ENCODE peak calls at places on chromosomes 1 and 21, in six cellular contexts. W is vagina, T is tibial nerve, G is body of pancreas, S is psoas muscle, M is endodermal cell. C is an unnamed sample.
A peak's percentile ranks its signal among the peaks of the same experiment; 100 is the strongest.

GRCh38 chr1:144551107-144551542 is 41.6 kb upstream of the PPIAL4F start:
- DNase-seq in W (no peak), T (no peak), G (no peak), S (no peak), M (no peak), C (no peak)

GRCh38 chr1:187577625-187578024 is 748.9 kb downstream of the PLA2G4A start:
- DNase-seq in W (no peak), T (no peak), G (no peak), S (no peak), M (no peak), C (no peak)

GRCh38 chr1:214233856-214234634 is 46.9 kb upstream of the SMYD2 start:
- DNase-seq in W (no peak), T (no peak), G (no peak), S (no peak), M (no peak), C (no peak)

GRCh38 chr1:158118713-158119402 is 61.8 kb upstream of the CD1D start:
- DNase-seq in W (no peak), T (no peak), G (no peak), S (no peak), M (peak; percentile 44), C (no peak)

GRCh38 chr1:202854787-202855186 is 34.2 kb downstream of the RABIF start:
- DNase-seq in W (no peak), T (no peak), G (no peak), S (no peak), M (no peak), C (no peak)

GRCh38 chr1:152410028-152410427 is 4.0 kb downstream of the CRNN start:
- DNase-seq in W (no peak), T (no peak), G (no peak), S (no peak), M (no peak), C (no peak)

GRCh38 chr21:46113497-46114176 is 15.7 kb downstream of the COL6A2 start:
- DNase-seq in W (no peak), T (peak; percentile 3), G (peak; percentile 7), S (no peak), M (no peak), C (no peak)

GRCh38 chr1:26938659-26939025 is 17.1 kb downstream of the NUDC start:
- DNase-seq in W (no peak), T (no peak), G (no peak), S (no peak), M (no peak), C (no peak)

GRCh38 chr1:214146523-214146922 is 134.4 kb upstream of the SMYD2 start:
- DNase-seq in W (no peak), T (no peak), G (peak; percentile 30), S (no peak), M (no peak), C (no peak)

GRCh38 chr1:159763686-159764085 is 17.1 kb upstream of the DUSP23 start:
- DNase-seq in W (no peak), T (no peak), G (no peak), S (no peak), M (no peak), C (no peak)
- H3K4me1 ChIP-seq in W (no peaks in the 10 kb centered on the region), T (no peaks in the 10 kb centered on the region), G (no peaks in the 10 kb centered on the region), S (no peaks in the 10 kb centered on the region), M (no peaks in the 10 kb centered on the region), C (no peaks in the 10 kb centered on the region)

GRCh38 chr1:240831922-240832321 is 220.0 kb upstream of the GREM2 start:
- DNase-seq in W (no peak), T (no peak), G (no peak), S (no peak), M (no peak), C (no peak)
- TF ChIP-seq CTCF in W (no peak), T (no peak), G (no peak), S (no peak), M (no peak), C (no peak)

DNA sequence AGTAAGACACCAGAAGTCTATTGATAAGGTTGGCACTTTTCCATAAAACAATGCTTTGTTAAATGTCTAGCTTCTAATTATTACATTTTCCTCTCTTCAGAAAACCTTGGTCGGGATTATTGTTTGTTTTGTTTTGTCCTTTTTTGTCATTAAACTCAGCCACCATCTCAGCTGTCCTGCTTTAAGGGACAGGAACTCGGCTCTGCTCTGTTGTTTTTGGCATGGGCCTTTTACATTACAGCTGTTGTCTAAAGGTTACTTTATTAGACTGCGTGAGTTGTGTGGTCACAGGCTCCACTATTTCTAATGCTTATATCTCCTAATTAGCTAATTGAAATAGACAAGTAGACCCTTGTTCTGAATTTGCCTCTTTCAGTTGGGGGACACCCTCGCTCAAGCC is 1.5 kb downstream of the PALMD start:
- DNase-seq in W (no peak), T (no peak), G (no peak), S (no peak), M (no peak), C (no peak)
- H3K4me1 ChIP-seq in W (peaks cover 37% of the 10 kb centered on the region), T (peaks cover 3% of the 10 kb centered on the region), G (peaks cover 39% of the 10 kb centered on the region), S (peaks cover 36% of the 10 kb centered on the region), M (peaks cover 17% of the 10 kb centered on the region), C (no peaks in the 10 kb centered on the region)

GRCh38 chr1:228464487-228464983 is 22.6 kb upstream of the RNF187 start:
- DNase-seq in W (no peak), T (no peak), G (peak; percentile 23), S (peak; percentile 64), M (peak; percentile 95), C (peak; percentile 79)

GRCh38 chr1:228465134-228465533 is 22.0 kb upstream of the RNF187 start:
- DNase-seq in W (no peak), T (no peak), G (no peak), S (no peak), M (no peak), C (no peak)

GRCh38 chr1:228463009-228463558 is 24.1 kb upstream of the RNF187 start:
- DNase-seq in W (no peak), T (no peak), G (no peak), S (no peak), M (no peak), C (no peak)

GRCh38 chr1:228462560-228462959 is 24.6 kb upstream of the RNF187 start:
- DNase-seq in W (no peak), T (no peak), G (no peak), S (no peak), M (no peak), C (no peak)

DNA sequence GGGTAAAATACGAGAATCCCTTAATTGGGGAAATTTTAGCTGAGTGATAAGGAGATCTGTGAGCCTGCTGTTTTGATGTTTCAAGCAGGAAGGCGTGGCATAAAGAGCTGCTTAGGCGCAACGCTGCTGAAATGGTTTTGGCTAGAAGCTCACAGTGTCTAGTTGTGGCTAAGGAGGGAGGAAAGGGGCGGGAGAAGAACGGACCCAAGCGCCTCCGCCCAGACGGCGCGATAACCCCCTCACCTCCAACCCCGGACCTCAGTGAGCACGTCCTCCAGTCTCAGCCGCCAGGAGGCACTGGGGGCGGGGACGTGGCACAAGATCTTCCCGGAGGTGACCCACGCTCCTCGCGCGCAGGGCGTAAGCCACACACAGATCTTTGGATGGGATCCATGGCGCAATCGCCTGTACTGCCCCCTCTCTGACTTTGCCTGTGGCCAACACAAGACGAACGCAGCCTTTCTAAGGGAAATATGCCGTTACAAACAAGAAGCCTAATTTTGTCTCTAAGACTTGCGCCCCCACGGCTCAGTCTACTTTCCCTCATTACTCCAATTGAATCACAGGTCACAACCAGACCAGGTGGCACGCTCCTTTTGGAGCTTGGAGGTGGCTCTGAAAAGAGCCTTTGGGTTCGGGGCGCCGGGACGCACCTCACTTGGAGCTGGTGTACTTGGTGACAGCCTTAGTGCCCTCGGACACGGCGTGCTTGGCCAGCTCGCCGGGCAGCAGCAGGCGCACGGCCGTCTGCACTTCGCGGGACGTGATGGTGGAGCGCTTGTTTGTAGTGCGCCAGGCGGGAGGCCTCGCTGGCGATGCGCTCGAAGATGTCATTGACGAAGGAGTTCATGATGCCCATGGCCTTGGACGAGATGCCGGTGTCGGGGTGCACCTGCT is 23.4 kb upstream of the RNF187 start:
- DNase-seq in W (no peak), T (no peak), G (peak; percentile 13), S (peak; percentile 23), M (peak; percentile 87), C (no peak)
- TF ChIP-seq CTCF in W (no peak), T (no peak), G (no peak), S (no peak), M (peak; percentile 58), C (no peak)